ENCODE peak calls at places on chromosomes 3 and 15, in ten cellular contexts. One of them, this sample, is unnamed.

GRCh38 chr3:139653582-139653981 is 24.2 kb downstream of the NMNAT3 start:
- DNase-seq in activated T-cell treated with anti-CD3 and anti-CD28 coated beads, Interleukin-2, amount 50 U/mL, for 4 hours: no peak
- DNase-seq in DMS 273 treated with DMSO at 0.1 percent for 48 hours: no peak
- DNase-seq in M059J: no peak
- DNase-seq in stimulated activated CD8-positive, alpha-beta memory T cell treated with anti-CD3 and anti-CD28 coated beads, Interleukin-12 subunit alpha, Interleukin-12 subunit beta, amount 100 ng/mL, for 4 hours: no peak
- DNase-seq in left lung: no peak
- DNase-seq in GM23248: no peak
- DNase-seq in NAMALWA: no peak
- DNase-seq in stimulated activated CD4-positive, alpha-beta T cell treated with anti-CD3 and anti-CD28 coated beads, Interleukin-12 subunit alpha, Interleukin-12 subunit beta, amount 100 ng/mL, for 48 hours: no peak
- DNase-seq in NCI-H82: no peak
- DNase-seq in this sample: no peak

GRCh38 chr3:128071771-128072453 is 19.7 kb downstream of the SEC61A1 start:
- DNase-seq in activated T-cell treated with anti-CD3 and anti-CD28 coated beads, Interleukin-2, amount 50 U/mL, for 4 hours: no peak
- DNase-seq in DMS 273 treated with DMSO at 0.1 percent for 48 hours: no peak
- DNase-seq in M059J: no peak
- DNase-seq in stimulated activated CD8-positive, alpha-beta memory T cell treated with anti-CD3 and anti-CD28 coated beads, Interleukin-12 subunit alpha, Interleukin-12 subunit beta, amount 100 ng/mL, for 4 hours: no peak
- DNase-seq in left lung: no peak
- DNase-seq in GM23248: no peak
- DNase-seq in NAMALWA: no peak
- DNase-seq in stimulated activated CD4-positive, alpha-beta T cell treated with anti-CD3 and anti-CD28 coated beads, Interleukin-12 subunit alpha, Interleukin-12 subunit beta, amount 100 ng/mL, for 48 hours: no peak
- DNase-seq in NCI-H82: no peak
- DNase-seq in this sample: no peak

GRCh38 chr15:81311834-81312459 is 12.0 kb downstream of the STARD5 start:
- DNase-seq in activated T-cell treated with anti-CD3 and anti-CD28 coated beads, Interleukin-2, amount 50 U/mL, for 4 hours: no peak
- DNase-seq in DMS 273 treated with DMSO at 0.1 percent for 48 hours: no peak
- DNase-seq in M059J: no peak
- DNase-seq in stimulated activated CD8-positive, alpha-beta memory T cell treated with anti-CD3 and anti-CD28 coated beads, Interleukin-12 subunit alpha, Interleukin-12 subunit beta, amount 100 ng/mL, for 4 hours: no peak
- DNase-seq in left lung: no peak
- DNase-seq in GM23248: peak; percentile 87
- DNase-seq in NAMALWA: peak; percentile 53
- DNase-seq in stimulated activated CD4-positive, alpha-beta T cell treated with anti-CD3 and anti-CD28 coated beads, Interleukin-12 subunit alpha, Interleukin-12 subunit beta, amount 100 ng/mL, for 48 hours: no peak
- DNase-seq in NCI-H82: no peak
- DNase-seq in this sample: no peak

GRCh38 chr3:36707623-36708409 is 56.5 kb downstream of the DCLK3 start:
- DNase-seq in activated T-cell treated with anti-CD3 and anti-CD28 coated beads, Interleukin-2, amount 50 U/mL, for 4 hours: no peak
- DNase-seq in DMS 273 treated with DMSO at 0.1 percent for 48 hours: no peak
- DNase-seq in M059J: peak; percentile 89
- DNase-seq in stimulated activated CD8-positive, alpha-beta memory T cell treated with anti-CD3 and anti-CD28 coated beads, Interleukin-12 subunit alpha, Interleukin-12 subunit beta, amount 100 ng/mL, for 4 hours: no peak
- DNase-seq in left lung: no peak
- DNase-seq in GM23248: peak; percentile 86
- DNase-seq in NAMALWA: peak; percentile 16
- DNase-seq in stimulated activated CD4-positive, alpha-beta T cell treated with anti-CD3 and anti-CD28 coated beads, Interleukin-12 subunit alpha, Interleukin-12 subunit beta, amount 100 ng/mL, for 48 hours: peak; percentile 8
- DNase-seq in NCI-H82: no peak
- DNase-seq in this sample: peak; percentile 40

GRCh38 chr3:2921903-2922302 is 188.3 kb downstream of the IL5RA start:
- DNase-seq in activated T-cell treated with anti-CD3 and anti-CD28 coated beads, Interleukin-2, amount 50 U/mL, for 4 hours: no peak
- DNase-seq in DMS 273 treated with DMSO at 0.1 percent for 48 hours: no peak
- DNase-seq in M059J: no peak
- DNase-seq in stimulated activated CD8-positive, alpha-beta memory T cell treated with anti-CD3 and anti-CD28 coated beads, Interleukin-12 subunit alpha, Interleukin-12 subunit beta, amount 100 ng/mL, for 4 hours: no peak
- DNase-seq in left lung: no peak
- DNase-seq in GM23248: peak; percentile 5
- DNase-seq in NAMALWA: peak; percentile 55
- DNase-seq in stimulated activated CD4-positive, alpha-beta T cell treated with anti-CD3 and anti-CD28 coated beads, Interleukin-12 subunit alpha, Interleukin-12 subunit beta, amount 100 ng/mL, for 48 hours: no peak
- DNase-seq in NCI-H82: peak; percentile 70
- DNase-seq in this sample: peak; percentile 38

GRCh38 chr3:131260525-131260924 is 121.0 kb upstream of the NUDT16 start:
- DNase-seq in activated T-cell treated with anti-CD3 and anti-CD28 coated beads, Interleukin-2, amount 50 U/mL, for 4 hours: no peak
- DNase-seq in DMS 273 treated with DMSO at 0.1 percent for 48 hours: no peak
- DNase-seq in M059J: no peak
- DNase-seq in stimulated activated CD8-positive, alpha-beta memory T cell treated with anti-CD3 and anti-CD28 coated beads, Interleukin-12 subunit alpha, Interleukin-12 subunit beta, amount 100 ng/mL, for 4 hours: no peak
- DNase-seq in left lung: no peak
- DNase-seq in GM23248: peak; percentile 12
- DNase-seq in NAMALWA: no peak
- DNase-seq in stimulated activated CD4-positive, alpha-beta T cell treated with anti-CD3 and anti-CD28 coated beads, Interleukin-12 subunit alpha, Interleukin-12 subunit beta, amount 100 ng/mL, for 48 hours: no peak
- DNase-seq in NCI-H82: no peak
- DNase-seq in this sample: no peak

GRCh38 chr3:123343296-123344174 is 105.4 kb downstream of the ADCY5 start:
- DNase-seq in activated T-cell treated with anti-CD3 and anti-CD28 coated beads, Interleukin-2, amount 50 U/mL, for 4 hours: no peak
- DNase-seq in DMS 273 treated with DMSO at 0.1 percent for 48 hours: no peak
- DNase-seq in M059J: no peak
- DNase-seq in stimulated activated CD8-positive, alpha-beta memory T cell treated with anti-CD3 and anti-CD28 coated beads, Interleukin-12 subunit alpha, Interleukin-12 subunit beta, amount 100 ng/mL, for 4 hours: no peak
- DNase-seq in left lung: no peak
- DNase-seq in GM23248: no peak
- DNase-seq in NAMALWA: no peak
- DNase-seq in stimulated activated CD4-positive, alpha-beta T cell treated with anti-CD3 and anti-CD28 coated beads, Interleukin-12 subunit alpha, Interleukin-12 subunit beta, amount 100 ng/mL, for 48 hours: no peak
- DNase-seq in NCI-H82: no peak
- DNase-seq in this sample: no peak

GRCh38 chr3:36824443-36824842 is 60.1 kb upstream of the DCLK3 start:
- DNase-seq in activated T-cell treated with anti-CD3 and anti-CD28 coated beads, Interleukin-2, amount 50 U/mL, for 4 hours: no peak
- DNase-seq in DMS 273 treated with DMSO at 0.1 percent for 48 hours: no peak
- DNase-seq in M059J: no peak
- DNase-seq in stimulated activated CD8-positive, alpha-beta memory T cell treated with anti-CD3 and anti-CD28 coated beads, Interleukin-12 subunit alpha, Interleukin-12 subunit beta, amount 100 ng/mL, for 4 hours: no peak
- DNase-seq in left lung: no peak
- DNase-seq in GM23248: no peak
- DNase-seq in NAMALWA: no peak
- DNase-seq in stimulated activated CD4-positive, alpha-beta T cell treated with anti-CD3 and anti-CD28 coated beads, Interleukin-12 subunit alpha, Interleukin-12 subunit beta, amount 100 ng/mL, for 48 hours: no peak
- DNase-seq in NCI-H82: no peak
- DNase-seq in this sample: no peak

GRCh38 chr3:159987291-159987711 is 1.3 kb upstream of the IL12A start:
- DNase-seq in activated T-cell treated with anti-CD3 and anti-CD28 coated beads, Interleukin-2, amount 50 U/mL, for 4 hours: no peak
- DNase-seq in DMS 273 treated with DMSO at 0.1 percent for 48 hours: no peak
- DNase-seq in M059J: peak; percentile 60
- DNase-seq in stimulated activated CD8-positive, alpha-beta memory T cell treated with anti-CD3 and anti-CD28 coated beads, Interleukin-12 subunit alpha, Interleukin-12 subunit beta, amount 100 ng/mL, for 4 hours: no peak
- DNase-seq in left lung: no peak
- DNase-seq in GM23248: peak; percentile 86
- DNase-seq in NAMALWA: no peak
- DNase-seq in stimulated activated CD4-positive, alpha-beta T cell treated with anti-CD3 and anti-CD28 coated beads, Interleukin-12 subunit alpha, Interleukin-12 subunit beta, amount 100 ng/mL, for 48 hours: no peak
- DNase-seq in NCI-H82: peak; percentile 76
- DNase-seq in this sample: peak; percentile 35